ENCODE peak calls at places on chromosomes 12 and 14, in eight cellular contexts. H is prostate gland, O is HuH-7, W is pancreas, S is left ventricle myocardium inferior, A is HT1080, J is H54, X is T-helper 2 cell. T is an unnamed sample.

GRCh38 chr14:73829526-73830431 is 21.9 kb upstream of the PTGR2 start:
- DNase-seq in W (no peak), H (no peak), S (no peak), O (no peak), A (peak), X (no peak), J (no peak), T (no peak)

GRCh38 chr12:1579626-1580025 is 14.8 kb downstream of the FBXL14 start:
- DNase-seq in A (peak), H (no peak), O (no peak), X (no peak), J (no peak), W (no peak), S (no peak), T (no peak)

GRCh38 chr12:70550180-70550577 is 87.0 kb downstream of the PTPRB start:
- DNase-seq in H (no peak), O (no peak), A (no peak), S (no peak), X (no peak), W (no peak), J (no peak), T (no peak)

GRCh38 chr14:61479746-61480502 is 158.5 kb downstream of the PRKCH start:
- DNase-seq in O (no peak), W (no peak), J (no peak), S (no peak), X (no peak), A (no peak), H (no peak), T (peak)

GRCh38 chr12:112798019-112798760 is 6.6 kb downstream of the RPH3A start:
- DNase-seq in H (no peak), S (no peak), A (no peak), W (no peak), X (no peak), O (no peak), J (no peak), T (no peak)

GRCh38 chr12:117967512-117967911 is 1.3 kb downstream of the KSR2 start:
- DNase-seq in S (no peak), J (no peak), A (no peak), W (no peak), X (no peak), H (no peak), O (no peak), T (no peak)

GRCh38 chr12:503111-503761 is 43.5 kb downstream of the B4GALNT3 start:
- DNase-seq in H (peak), S (no peak), A (peak), J (no peak), O (no peak), W (peak), X (no peak), T (peak)

GRCh38 chr12:24948452-24948815 is 467 bp downstream of the BCAT1 start:
- DNase-seq in S (no peak), J (peak), W (no peak), X (no peak), H (no peak), O (peak), A (peak), T (no peak)

GRCh38 chr12:108667349-108667748 is 33.7 kb upstream of the SELPLG start:
- DNase-seq in A (no peak), O (no peak), X (no peak), H (no peak), W (no peak), S (no peak), J (no peak), T (no peak)

T was measured in ureter.